ENCODE peak calls at places on chromosomes 4 and X, in eight cellular contexts. One of them, this sample, is unnamed.

GRCh38 chr4:85210353-85210752 is 243.9 kb upstream of the WDFY3 start:
- DNase-seq in neural progenitor cell: no peak
- DNase-seq in PC-3: peak; percentile 86
- DNase-seq in fibroblast of lung: no peak
- DNase-seq in HCT116: peak; percentile 57
- DNase-seq in hepatocyte: no peak
- DNase-seq in keratinocyte: peak; percentile 48
- DNase-seq in GM23248: peak; percentile 48
- DNase-seq in this sample: no peak

GRCh38 chr4:145452447-145453162 is 29.0 kb upstream of the SMAD1 start:
- DNase-seq in neural progenitor cell: no peak
- DNase-seq in PC-3: peak; percentile 86
- DNase-seq in fibroblast of lung: peak; percentile 1
- DNase-seq in HCT116: no peak
- DNase-seq in hepatocyte: no peak
- DNase-seq in keratinocyte: no peak
- DNase-seq in GM23248: no peak
- DNase-seq in this sample: no peak

GRCh38 chr4:153188966-153189801 is 15.1 kb upstream of the TRIM2 start:
- DNase-seq in neural progenitor cell: no peak
- DNase-seq in PC-3: peak; percentile 10
- DNase-seq in fibroblast of lung: peak; percentile 65
- DNase-seq in HCT116: no peak
- DNase-seq in hepatocyte: peak; percentile 53
- DNase-seq in keratinocyte: no peak
- DNase-seq in GM23248: peak; percentile 59
- DNase-seq in this sample: no peak

GRCh38 chr4:7157140-7157488 is 35.2 kb upstream of the SORCS2 start:
- DNase-seq in neural progenitor cell: no peak
- DNase-seq in PC-3: no peak
- DNase-seq in fibroblast of lung: no peak
- DNase-seq in HCT116: no peak
- DNase-seq in hepatocyte: no peak
- DNase-seq in keratinocyte: no peak
- DNase-seq in GM23248: no peak
- DNase-seq in this sample: no peak

GRCh38 chr4:147596976-147597375 is 20.2 kb upstream of the TMEM184C start:
- DNase-seq in neural progenitor cell: no peak
- DNase-seq in PC-3: peak; percentile 90
- DNase-seq in fibroblast of lung: peak; percentile 90
- DNase-seq in HCT116: no peak
- DNase-seq in hepatocyte: no peak
- DNase-seq in keratinocyte: no peak
- DNase-seq in GM23248: peak; percentile 83
- DNase-seq in this sample: no peak

GRCh38 chrX:54292755-54293154 is 65.1 kb downstream of the WNK3 start:
- DNase-seq in neural progenitor cell: no peak
- DNase-seq in PC-3: no peak
- DNase-seq in fibroblast of lung: no peak
- DNase-seq in HCT116: no peak
- DNase-seq in hepatocyte: no peak
- DNase-seq in keratinocyte: no peak
- DNase-seq in GM23248: no peak
- DNase-seq in this sample: peak; percentile 69

GRCh38 chr4:114598191-114599121 is at the start of gene UGT8:
- DNase-seq in neural progenitor cell: peak; percentile 87
- DNase-seq in PC-3: peak; percentile 34
- DNase-seq in fibroblast of lung: peak; percentile 24
- DNase-seq in HCT116: peak; percentile 35
- DNase-seq in hepatocyte: peak; percentile 78
- DNase-seq in keratinocyte: no peak
- DNase-seq in GM23248: peak; percentile 44
- DNase-seq in this sample: no peak

GRCh38 chrX:10111364-10112148 is 45.2 kb upstream of the CLCN4 start:
- DNase-seq in neural progenitor cell: no peak
- DNase-seq in PC-3: no peak
- DNase-seq in fibroblast of lung: no peak
- DNase-seq in HCT116: no peak
- DNase-seq in hepatocyte: no peak
- DNase-seq in keratinocyte: no peak
- DNase-seq in GM23248: peak; percentile 42
- DNase-seq in this sample: peak; percentile 32

GRCh38 chrX:47936224-47936939 is 67.4 kb downstream of the ZNF182 start:
- DNase-seq in neural progenitor cell: peak; percentile 17
- DNase-seq in PC-3: no peak
- DNase-seq in fibroblast of lung: peak; percentile 6
- DNase-seq in HCT116: no peak
- DNase-seq in hepatocyte: peak; percentile 35
- DNase-seq in keratinocyte: no peak
- DNase-seq in GM23248: no peak
- DNase-seq in this sample: no peak

GRCh38 chr4:41944089-41944488 is 8.9 kb downstream of the TMEM33 start:
- DNase-seq in neural progenitor cell: no peak
- DNase-seq in PC-3: no peak
- DNase-seq in fibroblast of lung: no peak
- DNase-seq in HCT116: no peak
- DNase-seq in hepatocyte: no peak
- DNase-seq in keratinocyte: no peak
- DNase-seq in GM23248: peak; percentile 3
- DNase-seq in this sample: no peak

DNA sequence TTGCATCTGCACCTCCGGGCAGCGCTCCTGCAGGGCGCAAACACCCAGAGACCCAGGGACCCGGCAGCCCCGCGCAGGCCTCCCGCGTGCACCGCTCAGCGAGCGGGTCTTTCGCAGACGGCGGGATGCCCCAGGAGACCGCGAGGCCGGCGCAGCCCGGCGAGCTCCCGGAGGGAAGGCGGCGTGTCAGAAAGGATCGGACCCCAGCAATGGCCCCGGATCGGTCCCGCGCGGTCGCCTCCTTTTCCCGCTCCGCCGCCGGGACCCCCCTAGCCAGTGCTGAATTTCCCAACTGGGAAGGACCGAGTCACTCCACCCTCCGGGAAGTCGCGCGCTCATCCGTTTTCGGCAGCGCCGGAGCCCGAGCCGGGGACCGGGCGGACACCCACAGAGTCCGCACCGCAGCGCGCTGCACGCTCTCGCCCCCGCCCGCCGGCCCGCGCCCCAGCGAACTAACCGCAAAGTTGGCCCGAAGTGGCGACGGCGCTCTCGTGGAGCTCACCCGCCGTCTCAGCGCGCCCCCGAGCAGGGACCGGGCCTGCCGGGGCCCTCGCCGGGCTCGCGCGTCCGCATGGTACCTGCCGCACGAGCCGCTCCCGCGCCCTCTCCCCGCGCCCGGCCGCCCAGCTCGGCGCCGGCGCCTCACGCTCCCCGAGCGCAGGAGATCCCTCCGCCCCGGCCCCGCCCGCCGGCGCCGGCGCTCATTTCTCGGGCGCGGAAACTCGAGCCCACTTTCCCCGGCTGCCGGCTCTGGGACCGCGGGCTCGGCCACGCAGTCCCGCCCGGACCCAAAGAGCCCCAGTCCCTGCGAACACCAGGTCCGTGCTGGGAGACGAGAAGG is at the start of gene FAT1:
- DNase-seq in neural progenitor cell: peak; percentile 91
- DNase-seq in PC-3: peak; percentile 72
- DNase-seq in fibroblast of lung: peak; percentile 86
- DNase-seq in HCT116: no peak
- DNase-seq in hepatocyte: peak; percentile 90
- DNase-seq in keratinocyte: no peak
- DNase-seq in GM23248: peak; percentile 90
- DNase-seq in this sample: peak; percentile 38
- TF ChIP-seq EZH2 in neural progenitor cell: no peak
- TF ChIP-seq EZH2 in PC-3: no peak
- TF ChIP-seq EZH2 in fibroblast of lung: no peak
- TF ChIP-seq EZH2 in HCT116: no peak
- TF ChIP-seq EZH2 in hepatocyte: no peak
- TF ChIP-seq EZH2 in keratinocyte: no peak
- TF ChIP-seq EZH2 in GM23248: no peak
- TF ChIP-seq EZH2 in this sample: no peak

DNA sequence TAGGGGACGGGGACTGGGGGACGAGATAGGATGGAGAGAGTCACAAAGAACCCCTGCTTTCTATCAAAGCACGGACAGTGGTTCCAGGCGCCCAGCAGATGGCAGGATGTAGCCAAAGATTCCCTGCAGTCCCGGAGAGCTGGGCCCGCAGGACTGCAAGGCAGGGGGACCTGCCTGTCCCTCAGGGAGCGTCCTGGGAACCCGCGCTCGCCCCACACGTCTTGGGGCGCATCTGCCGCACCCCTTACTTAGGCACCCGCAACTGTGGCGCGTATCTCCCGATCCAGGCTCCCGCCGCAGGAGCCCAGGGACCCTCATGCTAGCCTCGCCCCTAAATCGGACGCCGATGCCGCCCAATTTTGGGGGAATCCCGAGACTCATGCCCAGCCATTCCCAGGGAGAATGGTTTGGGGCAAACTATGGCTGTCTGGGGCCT is 742 bp upstream of the STK32B start:
- DNase-seq in neural progenitor cell: peak; percentile 91
- DNase-seq in PC-3: peak; percentile 75
- DNase-seq in fibroblast of lung: peak; percentile 74
- DNase-seq in HCT116: peak; percentile 34
- DNase-seq in hepatocyte: peak; percentile 87
- DNase-seq in keratinocyte: peak; percentile 36
- DNase-seq in GM23248: peak; percentile 91
- DNase-seq in this sample: peak; percentile 46
- TF ChIP-seq EZH2 in neural progenitor cell: no peak
- TF ChIP-seq EZH2 in PC-3: no peak
- TF ChIP-seq EZH2 in fibroblast of lung: no peak
- TF ChIP-seq EZH2 in HCT116: no peak
- TF ChIP-seq EZH2 in hepatocyte: peak; percentile 38
- TF ChIP-seq EZH2 in keratinocyte: no peak
- TF ChIP-seq EZH2 in GM23248: no peak
- TF ChIP-seq EZH2 in this sample: no peak

GRCh38 chr4:8865681-8866310 is 5.8 kb downstream of the HMX1 start:
- DNase-seq in neural progenitor cell: no peak
- DNase-seq in PC-3: no peak
- DNase-seq in fibroblast of lung: no peak
- DNase-seq in HCT116: no peak
- DNase-seq in hepatocyte: no peak
- DNase-seq in keratinocyte: no peak
- DNase-seq in GM23248: no peak
- DNase-seq in this sample: no peak

GRCh38 chr4:8868321-8869001 is 3.2 kb downstream of the HMX1 start:
- DNase-seq in neural progenitor cell: no peak
- DNase-seq in PC-3: no peak
- DNase-seq in fibroblast of lung: no peak
- DNase-seq in HCT116: no peak
- DNase-seq in hepatocyte: no peak
- DNase-seq in keratinocyte: no peak
- DNase-seq in GM23248: no peak
- DNase-seq in this sample: no peak

GRCh38 chr4:8866421-8866820 is 5.2 kb downstream of the HMX1 start:
- DNase-seq in neural progenitor cell: no peak
- DNase-seq in PC-3: no peak
- DNase-seq in fibroblast of lung: no peak
- DNase-seq in HCT116: no peak
- DNase-seq in hepatocyte: no peak
- DNase-seq in keratinocyte: no peak
- DNase-seq in GM23248: no peak
- DNase-seq in this sample: no peak

GRCh38 chr4:8867624-8868320 is 3.9 kb downstream of the HMX1 start:
- DNase-seq in neural progenitor cell: peak; percentile 31
- DNase-seq in PC-3: no peak
- DNase-seq in fibroblast of lung: no peak
- DNase-seq in HCT116: no peak
- DNase-seq in hepatocyte: no peak
- DNase-seq in keratinocyte: no peak
- DNase-seq in GM23248: no peak
- DNase-seq in this sample: no peak

DNA sequence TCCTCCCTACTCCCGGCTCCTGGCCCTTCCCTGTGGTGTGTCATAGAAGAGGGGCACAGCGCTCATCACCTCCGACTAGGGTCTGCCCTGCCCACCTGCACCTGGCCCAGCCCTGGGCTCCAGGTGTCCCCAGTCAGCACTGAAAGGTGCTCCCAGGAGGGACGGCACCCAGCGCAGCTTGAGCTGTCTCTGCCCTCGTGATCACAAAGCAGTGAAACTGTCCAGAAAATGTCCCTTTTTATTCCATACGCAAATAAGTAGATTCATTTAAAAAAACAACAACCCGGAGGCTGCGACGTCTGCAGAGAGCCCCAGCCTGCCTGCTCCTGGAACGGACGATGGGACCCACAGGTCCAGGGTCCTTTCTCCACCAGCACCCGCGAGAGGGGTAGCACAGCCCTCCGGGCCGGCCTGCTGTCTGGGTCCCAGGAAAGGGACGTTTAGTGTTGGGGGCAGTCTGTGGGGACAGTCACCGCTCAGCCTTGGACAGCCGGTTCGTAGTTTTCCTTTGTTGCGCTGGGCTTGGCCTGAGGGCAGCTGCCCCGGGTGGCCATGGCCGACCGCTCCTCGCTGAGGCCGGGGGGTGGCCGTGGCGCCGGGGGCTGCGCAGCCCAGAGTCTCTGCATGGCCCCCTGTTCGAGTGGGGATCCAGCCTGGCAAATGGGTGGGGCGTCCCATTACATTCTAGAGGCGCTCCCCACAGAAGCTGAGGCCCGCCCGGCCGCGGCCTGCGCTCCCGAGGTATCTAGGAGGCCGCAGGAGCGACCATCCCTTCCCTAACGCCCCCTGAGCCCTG is 4.6 kb downstream of the HMX1 start:
- DNase-seq in neural progenitor cell: peak; percentile 51
- DNase-seq in PC-3: no peak
- DNase-seq in fibroblast of lung: no peak
- DNase-seq in HCT116: no peak
- DNase-seq in hepatocyte: no peak
- DNase-seq in keratinocyte: no peak
- DNase-seq in GM23248: no peak
- DNase-seq in this sample: no peak
- TF ChIP-seq EZH2 in neural progenitor cell: peak; percentile 99
- TF ChIP-seq EZH2 in PC-3: no peak
- TF ChIP-seq EZH2 in fibroblast of lung: no peak
- TF ChIP-seq EZH2 in HCT116: no peak
- TF ChIP-seq EZH2 in hepatocyte: peak; percentile 88
- TF ChIP-seq EZH2 in keratinocyte: peak; percentile 46
- TF ChIP-seq EZH2 in GM23248: no peak
- TF ChIP-seq EZH2 in this sample: peak; percentile 78

DNA sequence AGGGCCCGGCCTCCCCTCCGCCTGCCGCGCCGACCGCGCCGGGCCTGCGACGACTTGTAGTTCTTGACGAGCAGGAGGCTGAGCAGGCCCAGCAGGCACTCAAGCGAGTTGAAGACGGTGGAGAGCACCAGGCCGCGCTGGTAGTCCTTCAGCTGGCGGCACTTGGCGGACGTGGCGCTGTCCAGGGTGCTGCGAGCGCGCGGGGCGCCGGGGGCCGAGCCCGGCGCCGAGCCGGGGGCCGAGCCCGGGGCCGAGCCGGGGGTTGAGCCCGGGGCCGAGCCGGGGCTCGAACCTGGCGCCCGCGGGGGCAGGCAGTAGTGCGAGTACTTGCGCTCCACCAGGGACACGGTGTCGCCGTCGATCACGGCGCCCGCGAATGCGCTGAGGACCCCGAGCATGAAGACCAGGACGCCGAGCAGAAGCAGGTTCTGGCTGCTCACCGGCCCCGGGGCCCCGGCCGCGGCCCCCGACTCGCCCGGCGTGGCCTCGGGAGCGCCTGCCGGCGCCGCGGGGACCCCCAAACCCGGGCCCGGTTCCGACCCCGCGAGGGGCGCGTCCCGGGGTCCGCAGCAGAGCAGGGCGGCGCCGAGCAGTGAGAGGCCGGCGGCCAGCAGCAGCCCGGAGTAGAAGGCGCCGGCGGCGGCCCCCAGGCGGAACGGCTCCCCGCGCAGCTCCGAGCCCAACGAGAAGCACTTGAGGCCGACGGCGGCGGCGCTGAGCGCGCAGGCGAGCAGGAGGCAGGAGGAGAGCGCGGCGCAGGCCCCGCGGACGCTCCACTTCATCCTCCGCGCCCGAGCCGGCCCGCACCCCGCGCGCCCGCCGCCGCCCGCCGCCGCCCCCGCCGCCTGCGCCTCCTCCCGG is 584 bp downstream of the TMEM271 start:
- DNase-seq in neural progenitor cell: peak; percentile 92
- DNase-seq in PC-3: no peak
- DNase-seq in fibroblast of lung: peak; percentile 82
- DNase-seq in HCT116: no peak
- DNase-seq in hepatocyte: peak; percentile 85
- DNase-seq in keratinocyte: peak; percentile 30
- DNase-seq in GM23248: peak; percentile 74
- DNase-seq in this sample: no peak
- TF ChIP-seq EZH2 in neural progenitor cell: peak; percentile 70
- TF ChIP-seq EZH2 in PC-3: no peak
- TF ChIP-seq EZH2 in fibroblast of lung: peak; percentile 54
- TF ChIP-seq EZH2 in HCT116: no peak
- TF ChIP-seq EZH2 in hepatocyte: no peak
- TF ChIP-seq EZH2 in keratinocyte: no peak
- TF ChIP-seq EZH2 in GM23248: peak; percentile 65
- TF ChIP-seq EZH2 in this sample: no peak

This sample was measured in HepG2.